ENCODE peak calls at places on chromosome 3, in four cellular contexts. Q, U, P and K are unnamed samples.

GRCh38 chr3:66812741-66813140 is 185.4 kb upstream of the KBTBD8 start:
- DNase-seq in Q (no peak), U (no peak), P (no peak), K (no peak)

GRCh38 chr3:10116138-10116460 is 624 bp downstream of the BRK1 start:
- DNase-seq in Q (no peak), U (no peak), P (peak; percentile 44), K (no peak)

GRCh38 chr3:129556890-129557736 is 14.1 kb downstream of the H1-8 start:
- DNase-seq in Q (no peak), U (peak; percentile 59), P (no peak), K (no peak)

GRCh38 chr3:95272791-95273190 is 1209.9 kb downstream of the NSUN3 start:
- DNase-seq in Q (no peak), U (no peak), P (no peak), K (no peak)

GRCh38 chr3:31064021-31064420 is 169.6 kb upstream of the GADL1 start:
- DNase-seq in Q (no peak), U (no peak), P (no peak), K (no peak)

GRCh38 chr3:115974940-115975339 is 351.6 kb downstream of the GAP43 start:
- DNase-seq in Q (no peak), U (no peak), P (no peak), K (no peak)

GRCh38 chr3:186882881-186883685 is 40.6 kb downstream of the ADIPOQ start:
- DNase-seq in Q (peak; percentile 61), U (no peak), P (peak; percentile 75), K (no peak)

GRCh38 chr3:55458398-55458797 is 28.7 kb downstream of the WNT5A start:
- DNase-seq in Q (no peak), U (no peak), P (no peak), K (no peak)

GRCh38 chr3:187960820-187961219 is 193.1 kb upstream of the LPP start:
- DNase-seq in Q (no peak), U (no peak), P (peak; percentile 48), K (no peak)

GRCh38 chr3:188316021-188316722 is 162.2 kb downstream of the LPP start:
- DNase-seq in Q (no peak), U (no peak), P (peak; percentile 32), K (no peak)

GRCh38 chr3:159486580-159486979 is 502.1 kb upstream of the IL12A start:
- DNase-seq in Q (peak; percentile 39), U (no peak), P (peak; percentile 7), K (peak; percentile 7)

GRCh38 chr3:23620616-23621015 is 185.1 kb upstream of the UBE2E1 start:
- DNase-seq in Q (no peak), U (no peak), P (no peak), K (no peak)

GRCh38 chr3:159593927-159594605 is 394.6 kb upstream of the IL12A start:
- DNase-seq in Q (no peak), U (no peak), P (peak; percentile 4), K (peak; percentile 49)

GRCh38 chr3:185797993-185798830 is 26.6 kb downstream of the IGF2BP2 start:
- DNase-seq in Q (no peak), U (no peak), P (no peak), K (no peak)

GRCh38 chr3:146326875-146327543 is 76.1 kb upstream of the PLSCR4 start:
- DNase-seq in Q (peak; percentile 66), U (peak; percentile 37), P (peak; percentile 88), K (no peak)

GRCh38 chr3:15287565-15288330 is 44.6 kb downstream of the SH3BP5 start:
- DNase-seq in Q (no peak), U (peak; percentile 75), P (peak; percentile 98), K (peak; percentile 40)

GRCh38 chr3:126442099-126442848 is 33.4 kb downstream of the ZXDC start:
- DNase-seq in Q (no peak), U (peak; percentile 60), P (peak; percentile 42), K (no peak)

GRCh38 chr3:172341482-172342059 is 106.7 kb downstream of the GHSR start:
- DNase-seq in Q (peak; percentile 60), U (no peak), P (peak; percentile 73), K (peak; percentile 72)

GRCh38 chr3:170563712-170564423 is 22.0 kb downstream of the SLC7A14 start:
- DNase-seq in Q (no peak), U (no peak), P (peak; percentile 74), K (peak; percentile 5)

GRCh38 chr3:59056706-59057105 is 6.9 kb upstream of the CFAP20DC start:
- DNase-seq in Q (no peak), U (no peak), P (peak; percentile 32), K (no peak)

GRCh38 chr3:63047068-63047467 is 171.9 kb upstream of the CADPS start:
- DNase-seq in Q (no peak), U (no peak), P (no peak), K (no peak)

GRCh38 chr3:58026598-58026997 is 18.4 kb downstream of the FLNB start:
- DNase-seq in Q (no peak), U (no peak), P (no peak), K (no peak)
- H3K27ac ChIP-seq in Q (no peak overlapping the region), U (peak overlapping the region; percentile 69), P (no peak overlapping the region), K (no peak overlapping the region)

GRCh38 chr3:57951106-57951882 is 56.9 kb upstream of the FLNB start:
- DNase-seq in Q (peak; percentile 74), U (peak; percentile 79), P (peak; percentile 91), K (peak; percentile 70)
- H3K4me3 ChIP-seq in Q (no peak overlapping the region), U (no peak overlapping the region), P (no peak overlapping the region), K (no peak overlapping the region)

DNA sequence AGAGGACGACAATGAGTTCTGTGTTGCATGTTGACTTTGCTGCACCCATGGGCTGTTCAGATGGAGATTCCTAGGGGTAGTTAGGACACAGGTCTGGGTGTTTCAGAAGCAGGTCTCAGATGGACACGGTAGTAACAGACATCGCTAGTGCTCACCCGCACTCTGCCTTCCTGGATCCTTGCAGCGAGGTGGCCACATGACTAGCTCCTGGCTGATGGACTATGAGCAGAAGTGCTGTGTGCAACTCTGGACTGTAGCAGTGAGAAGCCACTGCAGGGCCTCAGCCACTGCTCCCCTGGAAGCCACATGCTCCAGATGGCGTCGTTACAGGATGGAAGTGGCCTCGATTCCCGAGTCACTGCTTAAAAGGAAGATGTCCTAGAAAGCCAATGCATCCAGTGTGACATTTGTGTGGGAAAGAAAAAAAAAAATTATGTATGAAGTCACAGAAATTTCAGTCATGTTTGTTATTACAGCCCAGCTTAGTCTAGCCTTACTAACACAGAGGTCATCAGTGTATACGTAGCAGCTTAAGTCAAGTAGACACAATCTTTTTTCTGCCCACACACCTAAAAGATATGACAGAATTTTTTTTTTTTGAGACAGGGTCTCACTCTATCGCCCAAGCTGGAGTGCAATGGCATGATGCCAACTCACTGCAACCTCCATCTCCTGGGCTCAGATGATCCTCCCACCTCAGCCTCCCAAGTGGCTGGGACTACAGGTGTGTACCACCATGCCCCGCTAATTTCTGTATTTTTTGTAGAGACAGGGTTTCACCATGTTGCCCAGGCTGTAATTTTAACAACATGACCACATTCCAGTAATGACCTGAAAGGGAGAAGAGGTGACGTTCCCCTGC is 95.3 kb downstream of the XXYLT1 start:
- DNase-seq in Q (no peak), U (peak; percentile 7), P (no peak), K (no peak)
- H3K27ac ChIP-seq in Q (no peak overlapping the region), U (no peak overlapping the region), P (no peak overlapping the region), K (no peak overlapping the region)

GRCh38 chr3:124879395-124879723 is 7.8 kb downstream of the ITGB5 start:
- DNase-seq in Q (no peak), U (no peak), P (no peak), K (no peak)
- H3K4me3 ChIP-seq in Q (peak overlapping the region; percentile 22), U (no peak overlapping the region), P (no peak overlapping the region), K (no peak overlapping the region)

DNA sequence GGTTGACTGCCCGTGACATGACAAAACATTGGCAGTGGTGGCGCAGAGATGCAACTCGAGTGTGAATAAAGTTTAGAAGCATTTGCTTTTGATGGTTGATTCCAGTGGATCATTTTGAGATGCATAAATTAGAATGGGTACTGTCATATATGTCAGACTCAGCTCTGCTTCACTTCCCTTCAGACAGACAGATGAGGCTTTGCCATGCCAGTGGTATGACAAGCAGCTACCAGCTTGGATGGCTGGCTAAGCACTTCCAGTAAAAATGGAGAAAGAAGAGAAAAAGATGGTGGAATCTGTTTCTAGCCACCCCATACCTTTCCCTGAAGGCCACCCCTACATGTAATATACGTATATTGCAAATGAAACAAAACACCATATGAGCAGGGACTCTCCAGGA is 13.5 kb upstream of the CLEC3B start:
- DNase-seq in Q (no peak), U (no peak), P (no peak), K (no peak)
- H3K27ac ChIP-seq in Q (no peak overlapping the region), U (peak overlapping the region; percentile 83), P (no peak overlapping the region), K (peak overlapping the region; percentile 83)

GRCh38 chr3:34175636-34176186 is 377.3 kb downstream of the PDCD6IP start:
- DNase-seq in Q (no peak), U (no peak), P (no peak), K (no peak)

GRCh38 chr3:34178415-34178814 is 380.0 kb downstream of the PDCD6IP start:
- DNase-seq in Q (no peak), U (no peak), P (no peak), K (no peak)

GRCh38 chr3:34180532-34180931 is 382.1 kb downstream of the PDCD6IP start:
- DNase-seq in Q (no peak), U (no peak), P (no peak), K (no peak)

GRCh38 chr3:34174740-34175139 is 376.3 kb downstream of the PDCD6IP start:
- DNase-seq in Q (no peak), U (no peak), P (no peak), K (peak; percentile 65)

DNA sequence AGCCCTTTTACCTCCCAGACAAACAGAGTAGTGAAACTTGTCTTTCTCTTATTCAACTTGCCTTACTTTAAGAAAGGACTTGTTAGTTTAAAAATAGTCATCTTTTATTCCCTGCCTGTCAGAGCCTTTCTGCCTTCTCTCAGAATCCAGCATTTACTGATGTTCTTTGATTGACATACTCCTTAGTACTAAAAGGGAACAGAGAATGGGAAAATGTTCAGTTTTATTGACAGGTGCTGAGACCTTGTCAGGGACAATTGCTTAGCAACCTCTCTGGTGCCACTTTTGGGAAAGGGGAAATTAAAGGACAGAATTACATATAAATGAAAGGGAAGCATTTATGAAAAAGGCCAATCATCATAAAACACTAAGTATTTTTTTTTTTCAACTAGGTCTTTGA is 378.3 kb downstream of the PDCD6IP start:
- DNase-seq in Q (no peak), U (no peak), P (no peak), K (no peak)
- H3K4me3 ChIP-seq in Q (no peak overlapping the region), U (no peak overlapping the region), P (no peak overlapping the region), K (no peak overlapping the region)

DNA sequence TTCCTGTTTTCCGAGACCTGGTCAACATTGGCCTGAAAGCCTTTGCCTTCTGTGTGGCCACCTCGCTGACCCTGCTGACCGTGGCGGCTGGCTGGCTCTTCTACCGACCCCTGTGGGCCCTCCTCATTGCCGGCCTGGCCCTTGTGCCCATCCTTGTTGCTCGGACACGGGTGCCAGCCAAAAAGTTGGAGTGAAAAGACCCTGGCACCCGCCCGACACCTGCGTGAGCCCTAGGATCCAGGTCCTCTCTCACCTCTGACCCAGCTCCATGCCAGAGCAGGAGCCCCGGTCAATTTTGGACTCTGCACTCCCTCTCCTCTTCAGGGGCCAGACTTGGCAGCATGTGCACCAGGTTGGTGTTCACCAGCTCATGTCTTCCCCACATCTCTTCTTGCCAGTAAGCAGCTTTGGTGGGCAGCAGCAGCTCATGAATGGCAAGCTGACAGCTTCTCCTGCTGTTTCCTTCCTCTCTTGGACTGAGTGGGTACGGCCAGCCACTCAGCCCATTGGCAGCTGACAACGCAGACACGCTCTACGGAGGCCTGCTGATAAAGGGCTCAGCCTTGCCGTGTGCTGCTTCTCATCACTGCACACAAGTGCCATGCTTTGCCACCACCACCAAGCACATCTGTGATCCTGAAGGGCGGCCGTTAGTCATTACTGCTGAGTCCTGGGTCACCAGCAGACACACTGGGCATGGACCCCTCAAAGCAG is 16.9 kb downstream of the TMEM43 start:
- DNase-seq in Q (no peak), U (no peak), P (no peak), K (no peak)
- H3K27ac ChIP-seq in Q (no peak overlapping the region), U (peak overlapping the region; percentile 86), P (no peak overlapping the region), K (no peak overlapping the region)